ENCODE peak calls at places on chromosomes 2 and 18, in four cellular contexts. V is K562, D is HepG2, G is GM12878. J is an unnamed sample.

GRCh38 chr2:168849610-168850009 is 40.6 kb downstream of the SPC25 start:
- DNase-seq in V (peak), D (peak), G (no peak), J (peak)

GRCh38 chr18:53780666-53781065 is 443.8 kb downstream of the MBD2 start:
- DNase-seq in V (no peak), D (no peak), G (no peak), J (no peak)

GRCh38 chr2:41928593-41928992 is 119.2 kb upstream of the PKDCC start:
- DNase-seq in V (no peak), D (no peak), G (no peak), J (no peak)

GRCh38 chr2:216905649-216906048 is 45.8 kb upstream of the TNP1 start:
- DNase-seq in V (no peak), D (no peak), G (no peak), J (no peak)

GRCh38 chr2:32958836-32959235 is 12.1 kb downstream of the LTBP1 start:
- DNase-seq in V (no peak), D (no peak), G (no peak), J (no peak)

GRCh38 chr18:51196116-51196810 is 1.2 kb downstream of the MEX3C start:
- DNase-seq in V (peak), D (no peak), G (no peak), J (peak)

GRCh38 chr2:233061007-233061590 is 957 bp downstream of the INPP5D start:
- DNase-seq in V (no peak), D (no peak), G (no peak), J (no peak)

GRCh38 chr2:17242813-17243485 is 275.3 kb downstream of the RAD51AP2 start:
- DNase-seq in V (no peak), D (no peak), G (no peak), J (no peak)

GRCh38 chr2:69995511-69995910 is 34.1 kb upstream of the ASPRV1 start:
- DNase-seq in V (peak), D (no peak), G (no peak), J (no peak)

GRCh38 chr18:59546164-59546563 is 151.1 kb downstream of the CCBE1 start:
- DNase-seq in V (peak), D (no peak), G (no peak), J (no peak)

GRCh38 chr2:237818066-237818473 is 19.5 kb downstream of the RBM44 start:
- DNase-seq in V (no peak), D (no peak), G (no peak), J (no peak)

GRCh38 chr2:239961662-239962220 is 63.4 kb downstream of the NDUFA10 start:
- DNase-seq in V (no peak), D (no peak), G (no peak), J (no peak)

GRCh38 chr2:39513641-39514094 is 76.6 kb upstream of the MAP4K3 start:
- DNase-seq in V (peak), D (peak), G (peak), J (peak)

GRCh38 chr2:147399011-147399410 is 445.8 kb upstream of the ACVR2A start:
- DNase-seq in V (no peak), D (no peak), G (no peak), J (no peak)

GRCh38 chr2:20194097-20194989 is 30.6 kb downstream of the SDC1 start:
- DNase-seq in V (no peak), D (no peak), G (no peak), J (no peak)

GRCh38 chr2:3214827-3215404 is 162.7 kb downstream of the EIPR1 start:
- DNase-seq in V (no peak), D (no peak), G (no peak), J (no peak)

GRCh38 chr2:151774506-151774905 is 40.2 kb upstream of the NEB start:
- DNase-seq in V (no peak), D (no peak), G (no peak), J (no peak)

GRCh38 chr2:222218786-222219185 is 80.0 kb downstream of the PAX3 start:
- DNase-seq in V (no peak), D (no peak), G (no peak), J (no peak)

GRCh38 chr2:222859786-222860726 is 780 bp upstream of the ACSL3 start:
- DNase-seq in V (no peak), D (peak), G (no peak), J (peak)

GRCh38 chr2:114550895-114551793 is 108.7 kb downstream of the DPP10 start:
- DNase-seq in V (peak), D (peak), G (no peak), J (peak)

GRCh38 chr2:163878718-163879117 is 142.9 kb upstream of the FIGN start:
- DNase-seq in V (peak), D (peak), G (no peak), J (peak)

GRCh38 chr2:235055891-235056516 is 104.2 kb downstream of the SH3BP4 start:
- DNase-seq in V (peak), D (peak), G (no peak), J (peak)

GRCh38 chr2:144382848-144383247 is 137.1 kb downstream of the ZEB2 start:
- DNase-seq in V (no peak), D (no peak), G (peak), J (no peak)

GRCh38 chr2:215784371-215784783 is 229.0 kb downstream of the MREG start:
- DNase-seq in V (no peak), D (no peak), G (no peak), J (no peak)

GRCh38 chr2:141187063-141187429 is 943.8 kb downstream of the LRP1B start:
- DNase-seq in V (no peak), D (no peak), G (no peak), J (no peak)

GRCh38 chr2:101432411-101433181 is 42.3 kb downstream of the RFX8 start:
- DNase-seq in V (no peak), D (no peak), G (no peak), J (no peak)

GRCh38 chr2:232537079-232537478 is 2.4 kb upstream of the CHRNG start:
- DNase-seq in V (peak), D (peak), G (no peak), J (peak)

GRCh38 chr18:57846258-57846657 is 43.1 kb upstream of the ATP8B1 start:
- DNase-seq in V (peak), D (no peak), G (no peak), J (no peak)

GRCh38 chr2:172431428-172431827 is 4.0 kb downstream of the ITGA6 start:
- DNase-seq in V (no peak), D (no peak), G (no peak), J (no peak)

GRCh38 chr2:207245526-207245925 is 79.8 kb upstream of the KLF7 start:
- DNase-seq in V (no peak), D (no peak), G (no peak), J (peak)

GRCh38 chr2:893311-893710 is 57.3 kb upstream of the SNTG2 start:
- DNase-seq in V (peak), D (no peak), G (no peak), J (peak)

GRCh38 chr2:193505620-193506019 is 1310.9 kb upstream of the TMEFF2 start:
- DNase-seq in V (peak), D (no peak), G (no peak), J (no peak)

GRCh38 chr2:9797681-9798556 is 45.4 kb upstream of the TAF1B start:
- DNase-seq in V (no peak), D (peak), G (no peak), J (no peak)

GRCh38 chr2:196171946-196172345 is 568 bp upstream of the STK17B start:
- DNase-seq in V (no peak), D (no peak), G (no peak), J (no peak)

GRCh38 chr2:45606801-45607200 is 4.3 kb downstream of the SRBD1 start:
- DNase-seq in V (no peak), D (no peak), G (no peak), J (no peak)

GRCh38 chr2:232976666-232977437 is 36.2 kb downstream of the NGEF start:
- DNase-seq in V (no peak), D (no peak), G (no peak), J (no peak)

GRCh38 chr2:74471332-74472065 is 981 bp downstream of the MRPL53 start:
- DNase-seq in V (no peak), D (no peak), G (no peak), J (no peak)

GRCh38 chr18:35875566-35875965 is 96.9 kb upstream of the RMP24 start:
- DNase-seq in V (no peak), D (no peak), G (no peak), J (no peak)

DNA sequence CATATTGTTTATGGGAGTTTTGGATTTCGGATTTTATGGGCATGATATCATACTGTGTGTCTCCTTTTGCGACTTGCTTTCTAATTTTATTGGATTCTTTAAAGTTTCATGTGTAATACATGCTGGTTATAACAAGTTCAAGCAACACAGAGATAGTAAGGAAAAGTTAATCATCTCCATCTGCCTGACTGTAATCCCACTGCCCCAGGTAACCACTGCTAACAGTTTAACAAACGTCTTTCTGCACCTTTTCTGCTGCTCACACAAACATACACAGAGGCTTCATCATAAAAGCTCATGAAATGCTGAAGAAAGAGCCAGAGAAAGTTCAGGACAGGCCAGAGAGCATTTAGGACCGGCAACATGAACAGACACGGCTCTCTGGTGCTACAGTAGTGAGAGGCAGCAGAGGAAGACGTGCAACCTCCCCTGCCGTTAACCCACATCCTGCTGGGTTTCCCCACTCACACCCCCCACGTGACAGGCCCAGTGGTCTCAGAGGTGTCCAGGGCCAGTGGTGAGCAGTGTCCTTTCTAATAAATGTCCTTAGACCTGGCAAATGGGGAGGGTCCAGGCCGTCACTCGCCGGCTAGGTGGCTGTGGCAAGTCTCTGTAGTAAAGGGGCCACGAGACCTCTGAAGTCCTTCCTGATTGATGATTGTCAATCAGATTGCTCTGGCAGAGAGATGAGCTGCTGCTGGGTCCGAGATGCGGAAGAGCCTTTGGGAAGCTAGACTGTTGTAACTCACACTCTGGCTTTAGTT is 43.0 kb upstream of the SLC1A4 start:
- DNase-seq in V (no peak), D (no peak), G (peak), J (no peak)
- TF ChIP-seq ESRRA in V (no peak), D (no peak), G (peak), J (no peak)

DNA sequence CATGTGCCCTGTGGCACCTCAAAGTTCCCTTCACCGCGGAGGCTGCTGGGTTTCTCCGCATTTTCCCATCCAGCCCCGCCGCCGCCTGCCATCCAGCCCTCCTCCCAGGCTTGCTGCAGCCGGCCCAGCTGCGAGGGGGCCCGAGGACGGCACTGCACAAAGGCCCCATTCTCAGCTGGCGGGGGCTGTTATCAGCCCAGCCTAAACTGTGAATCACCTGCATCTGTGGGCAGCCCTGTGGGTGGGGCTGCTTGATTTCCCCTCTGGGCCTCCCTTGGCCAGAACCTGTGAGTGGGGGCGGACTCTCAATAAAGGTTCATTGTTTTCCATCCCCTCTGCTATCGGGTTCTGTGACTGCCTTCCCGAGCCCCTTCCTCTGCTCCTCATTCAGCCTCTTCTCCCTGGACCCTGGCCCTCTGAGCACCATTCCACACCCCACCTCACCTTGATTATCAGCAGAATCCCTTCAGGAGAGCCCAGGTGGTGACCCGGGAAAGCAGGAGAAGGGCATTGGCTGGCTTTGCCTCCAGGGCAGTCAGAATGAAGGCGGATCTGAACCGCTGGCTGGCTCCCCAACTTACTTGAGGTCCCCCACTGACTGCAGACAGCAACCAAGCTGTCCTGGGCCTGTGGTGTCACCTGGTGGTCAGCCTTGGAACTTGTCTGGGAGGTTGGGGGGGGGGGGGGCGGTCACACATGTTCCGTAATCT is 204.5 kb downstream of the ZFP36L2 start:
- DNase-seq in V (peak), D (peak), G (no peak), J (peak)
- TF ChIP-seq CREB1 in V (no peak), D (no peak), G (no peak), J (no peak)

GRCh38 chr2:186422226-186422625 is 63.8 kb upstream of the ZC3H15 start:
- DNase-seq in V (no peak), D (no peak), G (no peak), J (no peak)
- TF ChIP-seq CBFB in V (no peak), D (no peak), G (no peak), J (no peak)

GRCh38 chr2:28544915-28545589 is 49.2 kb downstream of the PLB1 start:
- DNase-seq in V (no peak), D (peak), G (no peak), J (no peak)

GRCh38 chr2:28544069-28544346 is 48.1 kb downstream of the PLB1 start:
- DNase-seq in V (no peak), D (peak), G (no peak), J (no peak)

GRCh38 chr2:28545590-28546195 is 49.8 kb downstream of the PLB1 start:
- DNase-seq in V (no peak), D (peak), G (no peak), J (no peak)

GRCh38 chr2:28543316-28544068 is 47.6 kb downstream of the PLB1 start:
- DNase-seq in V (no peak), D (no peak), G (no peak), J (no peak)

GRCh38 chr2:28544405-28544914 is 48.6 kb downstream of the PLB1 start:
- DNase-seq in V (no peak), D (peak), G (no peak), J (no peak)
- TF ChIP-seq ESRRA in V (peak), D (peak), G (no peak), J (no peak)

DNA sequence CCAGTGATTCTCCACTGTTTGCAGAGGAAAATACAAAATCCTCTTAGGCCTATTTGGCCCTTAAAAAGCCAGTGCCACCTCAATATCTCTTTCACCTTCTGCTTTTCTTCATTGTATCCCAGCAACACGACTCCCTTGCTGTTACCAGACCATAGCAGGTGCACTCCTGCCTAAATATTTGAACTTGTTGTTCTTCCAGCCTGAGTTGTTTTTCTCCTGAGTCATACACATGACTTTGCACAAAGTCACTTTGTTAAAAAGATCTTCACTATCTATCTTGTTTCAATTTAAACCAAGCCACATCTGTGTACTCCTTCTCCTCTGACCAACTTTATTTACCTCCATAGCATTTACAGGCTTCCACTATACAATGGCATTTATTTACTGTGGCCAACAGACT is 103.6 kb downstream of the LRRTM4 start:
- DNase-seq in V (no peak), D (no peak), G (no peak), J (no peak)
- TF ChIP-seq CREB1 in V (no peak), D (no peak), G (no peak), J (no peak)

GRCh38 chr2:227127236-227127635 is 36.8 kb downstream of the COL4A4 start:
- DNase-seq in V (no peak), D (no peak), G (no peak), J (no peak)

GRCh38 chr2:227118353-227118752 is 45.7 kb downstream of the COL4A4 start:
- DNase-seq in V (no peak), D (no peak), G (no peak), J (no peak)

GRCh38 chr2:227117852-227118251 is 46.2 kb downstream of the COL4A4 start:
- DNase-seq in V (no peak), D (no peak), G (no peak), J (no peak)

GRCh38 chr2:227125506-227125905 is 38.5 kb downstream of the COL4A4 start:
- DNase-seq in V (peak), D (peak), G (no peak), J (peak)

DNA sequence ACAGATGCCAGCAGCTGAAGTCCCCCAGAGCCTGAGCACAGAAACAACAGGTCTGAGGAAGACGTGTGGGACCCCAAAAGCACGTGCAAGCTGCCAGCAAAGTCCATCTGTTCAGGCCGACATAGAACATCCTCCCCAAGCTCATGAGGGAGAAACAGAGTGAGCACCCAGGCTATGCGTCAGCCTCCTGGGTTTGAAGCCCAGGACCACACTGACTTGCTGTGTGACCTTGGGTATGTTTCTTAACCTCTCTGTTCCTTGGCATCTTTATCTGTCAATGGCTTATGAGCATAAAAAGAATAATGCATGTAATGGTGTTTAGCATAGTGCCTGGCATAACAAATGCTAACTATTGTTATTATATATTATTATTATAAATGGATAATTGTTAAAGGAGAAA is 40.3 kb downstream of the COL4A4 start:
- DNase-seq in V (no peak), D (no peak), G (no peak), J (no peak)
- TF ChIP-seq CBFB in V (no peak), D (no peak), G (no peak), J (no peak)

DNA sequence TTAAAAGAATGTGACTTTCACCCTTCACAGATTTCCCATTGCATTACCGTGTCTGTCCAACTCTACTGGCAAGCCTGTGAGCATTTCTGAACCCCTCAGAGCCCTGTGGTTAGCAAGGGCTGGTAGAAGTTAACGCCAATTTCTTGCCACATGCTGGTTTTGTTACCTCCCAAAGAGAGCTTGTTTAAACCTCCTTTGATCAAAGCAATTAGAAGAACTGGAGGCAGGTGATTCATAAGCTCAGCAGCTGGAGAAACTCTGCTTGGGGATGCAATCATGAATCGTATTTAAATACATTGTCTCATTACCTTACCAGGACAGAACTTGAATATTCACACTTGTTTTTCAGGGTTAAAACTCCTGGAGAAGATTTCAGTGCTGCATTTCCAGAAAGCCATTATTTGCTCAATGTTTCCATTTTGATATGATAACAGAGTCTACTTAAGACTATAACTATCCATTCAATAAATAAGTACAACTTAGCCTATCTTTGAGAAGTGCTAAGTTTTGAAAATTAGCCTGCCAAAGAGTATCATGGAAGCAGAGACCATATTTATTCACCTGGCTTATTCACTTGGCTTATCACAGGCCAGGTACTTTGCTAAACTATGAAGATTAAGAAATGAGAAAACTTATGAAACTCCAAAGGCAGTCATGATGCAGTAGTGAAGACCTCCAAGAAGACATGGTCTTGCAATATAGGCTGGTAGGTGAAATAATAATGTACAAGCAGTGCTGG is 292.8 kb downstream of the INSIG2 start:
- DNase-seq in V (no peak), D (no peak), G (no peak), J (no peak)
- TF ChIP-seq ESRRA in V (no peak), D (no peak), G (no peak), J (no peak)

J was measured in WTC11.